ENCODE peak calls at places on chromosomes 4 and X, in seven cellular contexts. B is HCT116, C is K562, Q is SK-N-SH, U is HepG2, E is H1, H is GM12878. O is an unnamed sample. For H3K4me1 and H3K36me3, the result is how much of the 10 kb centered on the place peaks cover.

GRCh38 chr4:120916937-120917336 is 5.6 kb downstream of the PRDM5 start:
- DNase-seq in B (no peak), C (no peak), Q (no peak), U (no peak), E (no peak), H (no peak), O (no peak)

GRCh38 chr4:27000820-27001219 is 140.2 kb downstream of the STIM2 start:
- DNase-seq in B (no peak), C (peak), Q (no peak), U (no peak), E (no peak), H (no peak), O (no peak)

GRCh38 chrX:120751683-120752082 is 121.8 kb upstream of the C1GALT1C1 start:
- DNase-seq in B (no peak), C (no peak), Q (no peak), U (no peak), E (no peak), H (no peak), O (no peak)

GRCh38 chr4:102055805-102056204 is 265.3 kb downstream of the BANK1 start:
- DNase-seq in B (no peak), C (no peak), Q (no peak), U (no peak), E (no peak), H (no peak), O (no peak)

GRCh38 chrX:87337267-87337666 is 180.3 kb upstream of the KLHL4 start:
- DNase-seq in B (no peak), C (no peak), Q (no peak), U (no peak), E (no peak), H (no peak), O (no peak)

GRCh38 chr4:103012085-103012484 is 7.4 kb downstream of the SLC9B1 start:
- DNase-seq in B (no peak), C (peak), Q (no peak), U (no peak), E (no peak), H (no peak), O (no peak)

GRCh38 chrX:47489507-47490275 is 6.7 kb upstream of the ZNF41 start:
- DNase-seq in B (no peak), C (no peak), Q (no peak), U (no peak), E (no peak), H (no peak), O (no peak)

GRCh38 chrX:3271485-3272186 is 74.8 kb downstream of the MXRA5 start:
- DNase-seq in B (no peak), C (no peak), Q (no peak), U (no peak), E (no peak), H (no peak), O (no peak)

GRCh38 chr4:166594326-166594946 is 639.9 kb downstream of the SPOCK3 start:
- DNase-seq in B (peak), C (no peak), Q (peak), U (peak), E (peak), H (peak), O (peak)

GRCh38 chr4:40206421-40206820 is 9.6 kb downstream of the RHOH start:
- DNase-seq in B (no peak), C (no peak), Q (no peak), U (no peak), E (no peak), H (no peak), O (no peak)

GRCh38 chr4:40202474-40202873 is 5.6 kb downstream of the RHOH start:
- DNase-seq in B (no peak), C (no peak), Q (no peak), U (no peak), E (no peak), H (no peak), O (no peak)

GRCh38 chr4:40204507-40205258 is 7.9 kb downstream of the RHOH start:
- DNase-seq in B (no peak), C (no peak), Q (no peak), U (no peak), E (no peak), H (no peak), O (no peak)

GRCh38 chr4:40201898-40202297 is 5.1 kb downstream of the RHOH start:
- DNase-seq in B (no peak), C (no peak), Q (no peak), U (no peak), E (no peak), H (no peak), O (no peak)

GRCh38 chr4:40205259-40206198 is 8.7 kb downstream of the RHOH start:
- DNase-seq in B (no peak), C (peak), Q (no peak), U (no peak), E (no peak), H (peak), O (no peak)
- H3K4me1 ChIP-seq in B (under half), C (under half), Q (under half), U (under half), E (under half), H (under half), O (under half)

DNA sequence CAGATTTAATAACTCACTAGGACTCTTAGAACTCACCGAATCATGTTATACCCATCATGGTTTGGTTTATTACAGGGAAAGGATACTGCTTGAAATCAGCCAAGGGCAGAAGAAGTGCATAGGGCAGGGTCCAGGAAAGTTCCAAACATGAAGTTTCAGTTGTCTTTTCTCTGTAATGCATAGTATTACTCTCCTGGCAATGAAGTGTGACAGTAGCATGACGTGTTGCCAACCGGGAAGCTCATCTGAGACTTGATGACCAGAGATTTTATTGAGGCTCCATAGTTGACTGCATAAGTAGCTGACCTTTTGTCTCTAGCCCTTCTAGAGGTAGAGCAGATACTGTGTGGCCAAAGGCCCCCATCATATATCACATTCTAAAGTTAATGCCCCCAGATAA is 72.2 kb downstream of the BEND4 start:
- DNase-seq in B (no peak), C (no peak), Q (no peak), U (no peak), E (no peak), H (peak), O (no peak)
- H3K36me3 ChIP-seq in B (under half), C (under half), Q (under half), U (under half), E (under half), H (under half), O (under half)

GRCh38 chr4:41611124-41611838 is 73.3 kb downstream of the LIMCH1 start:
- DNase-seq in B (no peak), C (no peak), Q (no peak), U (no peak), E (no peak), H (no peak), O (no peak)

GRCh38 chr4:41613782-41614181 is 75.8 kb downstream of the LIMCH1 start:
- DNase-seq in B (no peak), C (no peak), Q (no peak), U (no peak), E (no peak), H (no peak), O (no peak)

GRCh38 chr4:41613362-41613761 is 75.4 kb downstream of the LIMCH1 start:
- DNase-seq in B (no peak), C (no peak), Q (no peak), U (no peak), E (no peak), H (no peak), O (no peak)

GRCh38 chr4:41610474-41610873 is 72.5 kb downstream of the LIMCH1 start:
- DNase-seq in B (no peak), C (no peak), Q (no peak), U (no peak), E (no peak), H (no peak), O (no peak)

GRCh38 chr4:41611881-41612871 is 74.2 kb downstream of the LIMCH1 start:
- DNase-seq in B (no peak), C (no peak), Q (peak), U (no peak), E (no peak), H (no peak), O (peak)
- TF ChIP-seq YY1 in B (no peak), C (no peak), Q (no peak), U (no peak), E (peak), H (no peak), O (no peak)

GRCh38 chr4:7417639-7418038 is 17.1 kb downstream of the PSAPL1 start:
- DNase-seq in B (no peak), C (no peak), Q (peak), U (no peak), E (no peak), H (no peak), O (no peak)

GRCh38 chr4:7415927-7416686 is 18.6 kb downstream of the PSAPL1 start:
- DNase-seq in B (no peak), C (no peak), Q (no peak), U (no peak), E (no peak), H (no peak), O (no peak)

GRCh38 chr4:7414736-7415510 is 19.8 kb downstream of the PSAPL1 start:
- DNase-seq in B (no peak), C (no peak), Q (no peak), U (no peak), E (no peak), H (no peak), O (no peak)

GRCh38 chr4:7418131-7418943 is 16.4 kb downstream of the PSAPL1 start:
- DNase-seq in B (no peak), C (no peak), Q (peak), U (no peak), E (no peak), H (no peak), O (no peak)

DNA sequence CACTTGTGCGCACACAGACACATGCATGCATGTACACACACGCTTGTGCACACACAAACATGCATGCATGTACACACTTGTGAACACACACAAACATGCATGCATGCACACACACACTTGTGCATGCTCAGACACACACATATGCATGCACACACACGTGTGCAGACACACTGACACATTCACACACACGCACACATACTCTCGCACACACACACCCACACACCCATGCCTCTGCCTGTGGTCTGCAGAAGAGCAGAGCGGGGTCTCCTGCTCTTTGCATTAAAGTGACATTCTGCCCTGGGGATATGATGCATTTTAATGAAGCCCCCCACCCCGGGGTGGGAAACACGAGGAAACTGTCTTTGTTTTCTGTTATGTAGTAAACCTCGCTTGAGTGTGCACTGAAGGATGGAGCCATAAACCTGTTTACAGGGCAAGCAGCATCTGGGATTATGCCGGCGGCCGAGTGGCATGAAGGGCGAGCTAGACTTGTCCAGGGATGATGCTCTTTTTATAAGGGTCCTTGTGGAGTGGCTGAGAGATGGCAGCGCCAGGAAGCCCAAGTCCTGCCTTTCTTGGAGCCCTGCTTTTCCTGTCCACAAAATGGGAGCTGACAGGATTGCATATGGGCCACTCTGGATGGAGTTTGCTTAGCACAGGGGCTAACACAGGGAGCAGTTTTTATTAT is 17.8 kb downstream of the PSAPL1 start:
- DNase-seq in B (no peak), C (no peak), Q (peak), U (no peak), E (no peak), H (no peak), O (no peak)
- H3K4me1 ChIP-seq in B (under half), C (under half), Q (under half), U (under half), E (under half), H (under half), O (under half)

GRCh38 chr4:89245459-89245858 is 62.1 kb downstream of the GPRIN3 start:
- DNase-seq in B (no peak), C (no peak), Q (no peak), U (peak), E (no peak), H (no peak), O (no peak)

GRCh38 chr4:89249313-89249712 is 58.3 kb downstream of the GPRIN3 start:
- DNase-seq in B (no peak), C (no peak), Q (no peak), U (no peak), E (no peak), H (no peak), O (no peak)

GRCh38 chr4:89249716-89250361 is 57.8 kb downstream of the GPRIN3 start:
- DNase-seq in B (no peak), C (no peak), Q (no peak), U (no peak), E (no peak), H (no peak), O (no peak)

GRCh38 chr4:89248879-89249281 is 58.7 kb downstream of the GPRIN3 start:
- DNase-seq in B (no peak), C (no peak), Q (no peak), U (no peak), E (no peak), H (no peak), O (no peak)

GRCh38 chr4:89247951-89248350 is 59.6 kb downstream of the GPRIN3 start:
- DNase-seq in B (no peak), C (no peak), Q (no peak), U (no peak), E (no peak), H (no peak), O (no peak)
- H3K36me3 ChIP-seq in B (under half), C (under half), Q (under half), U (under half), E (under half), H (under half), O (under half)

GRCh38 chr4:88706574-88706973 is 8.9 kb upstream of the NAP1L5 start:
- DNase-seq in B (no peak), C (peak), Q (peak), U (peak), E (no peak), H (no peak), O (peak)
- TF ChIP-seq YY1 in B (no peak), C (no peak), Q (no peak), U (no peak), E (no peak), H (no peak), O (no peak)

GRCh38 chrX:12865359-12865758 is 1.5 kb upstream of the TLR7 start:
- DNase-seq in B (no peak), C (no peak), Q (no peak), U (no peak), E (no peak), H (no peak), O (no peak)

GRCh38 chrX:12866451-12867377 is at the start of gene TLR7:
- DNase-seq in B (no peak), C (no peak), Q (no peak), U (no peak), E (no peak), H (no peak), O (no peak)

GRCh38 chrX:12871181-12871580 is 4.3 kb downstream of the TLR7 start:
- DNase-seq in B (no peak), C (no peak), Q (no peak), U (no peak), E (no peak), H (no peak), O (no peak)

GRCh38 chrX:12868747-12869146 is 1.9 kb downstream of the TLR7 start:
- DNase-seq in B (no peak), C (no peak), Q (no peak), U (no peak), E (no peak), H (peak), O (no peak)

DNA sequence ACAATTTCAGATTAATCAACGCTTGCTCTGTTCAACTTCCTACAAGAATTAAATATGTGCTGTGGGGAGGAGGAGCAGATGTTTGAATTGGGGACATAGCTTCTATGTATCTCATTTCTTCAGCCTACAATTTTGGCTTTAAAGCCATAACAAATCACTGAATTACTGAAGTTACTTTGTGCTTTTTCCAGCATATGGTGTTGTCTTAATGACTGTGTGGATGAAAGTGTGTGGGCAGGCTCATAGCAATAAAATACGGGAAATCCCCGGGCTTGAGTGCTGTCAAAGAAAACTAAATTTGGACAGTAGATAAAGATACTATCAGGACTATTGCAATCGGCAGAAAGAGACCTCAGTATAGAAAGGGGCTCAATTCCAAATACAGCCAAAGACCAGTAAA is 874 bp downstream of the TLR7 start:
- DNase-seq in B (no peak), C (no peak), Q (no peak), U (no peak), E (no peak), H (no peak), O (no peak)
- H3K4me1 ChIP-seq in B (under half), C (under half), Q (under half), U (under half), E (under half), H (under half), O (under half)